ENCODE peak calls at places on chromosomes 3 and 15, in five cellular contexts. One of them, this sample, is unnamed.

GRCh38 chr3:58824285-58824684 is 157.7 kb upstream of the FAM3D start:
- DNase-seq in B cell: no peak
- DNase-seq in body of pancreas: peak; percentile 81
- DNase-seq in spleen: no peak
- DNase-seq in astrocyte of the spinal cord: peak; percentile 68
- DNase-seq in this sample: peak; percentile 58

GRCh38 chr3:110027446-110027845 is 690.1 kb upstream of the DPPA4 start:
- DNase-seq in spleen: no peak
- DNase-seq in B cell: no peak
- DNase-seq in astrocyte of the spinal cord: peak; percentile 82
- DNase-seq in body of pancreas: no peak
- DNase-seq in this sample: no peak

GRCh38 chr15:70261083-70261482 is 163.4 kb upstream of the TLE3 start:
- DNase-seq in spleen: peak; percentile 31
- DNase-seq in body of pancreas: no peak
- DNase-seq in B cell: no peak
- DNase-seq in astrocyte of the spinal cord: no peak
- DNase-seq in this sample: no peak

GRCh38 chr15:52183562-52184173 is 7.5 kb downstream of the GNB5 start:
- DNase-seq in spleen: no peak
- DNase-seq in B cell: no peak
- DNase-seq in astrocyte of the spinal cord: peak; percentile 37
- DNase-seq in body of pancreas: peak; percentile 59
- DNase-seq in this sample: peak; percentile 41

GRCh38 chr15:53272116-53272515 is 482.0 kb upstream of the ONECUT1 start:
- DNase-seq in astrocyte of the spinal cord: no peak
- DNase-seq in spleen: no peak
- DNase-seq in body of pancreas: no peak
- DNase-seq in B cell: no peak
- DNase-seq in this sample: no peak

GRCh38 chr15:47374222-47374621 is 343.1 kb upstream of the SEMA6D start:
- DNase-seq in astrocyte of the spinal cord: no peak
- DNase-seq in body of pancreas: no peak
- DNase-seq in spleen: no peak
- DNase-seq in B cell: no peak
- DNase-seq in this sample: no peak

GRCh38 chr3:159650751-159651150 is 337.9 kb upstream of the IL12A start:
- DNase-seq in B cell: no peak
- DNase-seq in spleen: no peak
- DNase-seq in astrocyte of the spinal cord: no peak
- DNase-seq in body of pancreas: no peak
- DNase-seq in this sample: no peak

GRCh38 chr3:120839120-120839519 is 68.9 kb upstream of the STXBP5L start:
- DNase-seq in B cell: no peak
- DNase-seq in body of pancreas: no peak
- DNase-seq in astrocyte of the spinal cord: no peak
- DNase-seq in spleen: no peak
- DNase-seq in this sample: no peak

GRCh38 chr15:45549831-45550230 is 27.3 kb upstream of the SLC30A4 start:
- DNase-seq in B cell: no peak
- DNase-seq in spleen: no peak
- DNase-seq in body of pancreas: no peak
- DNase-seq in astrocyte of the spinal cord: peak; percentile 22
- DNase-seq in this sample: no peak
- TF ChIP-seq CTCF in B cell: no peak
- TF ChIP-seq CTCF in spleen: no peak
- TF ChIP-seq CTCF in body of pancreas: no peak
- TF ChIP-seq CTCF in astrocyte of the spinal cord: no peak
- TF ChIP-seq CTCF in this sample: no peak

GRCh38 chr15:68595260-68595564 is 16.4 kb downstream of the CORO2B start:
- DNase-seq in astrocyte of the spinal cord: no peak
- DNase-seq in body of pancreas: no peak
- DNase-seq in spleen: peak; percentile 36
- DNase-seq in B cell: no peak
- DNase-seq in this sample: no peak
- TF ChIP-seq CTCF in astrocyte of the spinal cord: no peak
- TF ChIP-seq CTCF in body of pancreas: no peak
- TF ChIP-seq CTCF in spleen: no peak
- TF ChIP-seq CTCF in B cell: no peak
- TF ChIP-seq CTCF in this sample: no peak

GRCh38 chr15:68658641-68659358 is 80.0 kb downstream of the CORO2B start:
- DNase-seq in B cell: no peak
- DNase-seq in spleen: peak; percentile 24
- DNase-seq in body of pancreas: no peak
- DNase-seq in astrocyte of the spinal cord: no peak
- DNase-seq in this sample: no peak
- TF ChIP-seq CTCF in B cell: no peak
- TF ChIP-seq CTCF in spleen: no peak
- TF ChIP-seq CTCF in body of pancreas: no peak
- TF ChIP-seq CTCF in astrocyte of the spinal cord: peak; percentile 5
- TF ChIP-seq CTCF in this sample: no peak

GRCh38 chr3:53744351-53744750 is 101.9 kb downstream of the CHDH start:
- DNase-seq in body of pancreas: peak; percentile 78
- DNase-seq in astrocyte of the spinal cord: no peak
- DNase-seq in B cell: no peak
- DNase-seq in spleen: no peak
- DNase-seq in this sample: no peak
- TF ChIP-seq CTCF in body of pancreas: no peak
- TF ChIP-seq CTCF in astrocyte of the spinal cord: no peak
- TF ChIP-seq CTCF in B cell: no peak
- TF ChIP-seq CTCF in spleen: no peak
- TF ChIP-seq CTCF in this sample: no peak

DNA sequence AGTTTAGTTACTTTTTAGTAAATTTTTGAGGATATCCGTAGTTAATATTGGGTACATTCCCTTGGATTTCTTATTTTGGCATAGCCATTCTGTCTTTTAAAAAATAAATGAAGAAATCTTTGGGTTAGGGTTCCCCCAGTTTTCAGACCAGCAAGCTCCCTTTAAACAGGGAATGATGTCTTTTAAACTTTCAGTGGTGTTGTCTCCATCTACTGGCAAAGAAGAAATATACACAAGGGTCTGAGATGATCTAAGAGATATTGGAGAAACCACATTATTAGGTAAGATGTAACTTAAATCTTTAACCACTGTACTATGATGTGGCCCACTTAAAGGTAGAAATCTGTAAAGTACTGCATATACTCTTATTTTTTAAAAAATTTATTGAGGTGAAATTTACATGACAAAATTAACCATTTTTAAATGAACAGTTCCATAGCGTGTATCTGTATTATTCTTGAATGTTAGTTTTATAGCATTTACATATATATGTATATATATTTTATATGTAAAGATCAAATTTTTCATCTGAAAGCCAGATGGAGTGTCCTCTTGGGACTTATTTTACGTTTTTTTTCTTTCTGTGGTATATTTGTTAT is 35.1 kb upstream of the EIF3J start:
- DNase-seq in body of pancreas: no peak
- DNase-seq in spleen: no peak
- DNase-seq in B cell: peak; percentile 14
- DNase-seq in astrocyte of the spinal cord: peak; percentile 68
- DNase-seq in this sample: no peak
- TF ChIP-seq CTCF in body of pancreas: peak; percentile 39
- TF ChIP-seq CTCF in spleen: peak; percentile 30
- TF ChIP-seq CTCF in B cell: peak; percentile 74
- TF ChIP-seq CTCF in astrocyte of the spinal cord: peak; percentile 50
- TF ChIP-seq CTCF in this sample: peak; percentile 71

DNA sequence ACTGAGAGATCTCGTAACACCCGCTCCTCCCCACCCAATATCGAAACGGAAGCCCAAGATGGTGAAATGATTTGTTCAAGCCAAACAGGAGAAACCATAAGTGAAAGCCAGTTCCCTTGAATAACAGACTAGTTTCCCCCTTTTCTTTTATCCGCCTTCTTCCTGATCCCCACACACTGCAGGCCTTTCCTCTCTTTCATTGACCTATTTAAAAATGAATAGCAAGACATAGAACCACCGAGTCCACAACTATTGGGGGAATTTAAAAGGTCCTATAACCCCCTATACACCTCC is 382 bp upstream of the COX17 start:
- DNase-seq in body of pancreas: no peak
- DNase-seq in spleen: no peak
- DNase-seq in B cell: no peak
- DNase-seq in astrocyte of the spinal cord: no peak
- DNase-seq in this sample: no peak
- TF ChIP-seq CTCF in body of pancreas: no peak
- TF ChIP-seq CTCF in spleen: no peak
- TF ChIP-seq CTCF in B cell: no peak
- TF ChIP-seq CTCF in astrocyte of the spinal cord: no peak
- TF ChIP-seq CTCF in this sample: no peak

This sample was measured in activated CD8-positive, alpha-beta T cell treated with anti-CD3 and anti-CD28 coated beads for 36 hours.